ENCODE peak calls at places on chromosomes 11 and 22, in six cellular contexts. D is iPS DF 6.9; P is CD4-positive, CD25-positive, alpha-beta regulatory T cell; J is IMR-90; T is fibroblast of lung; R is CD4-positive, alpha-beta memory T cell. F is an unnamed sample. For H3K27me3, the result is how much of the 10 kb centered on the place peaks cover.

GRCh38 chr11:85755285-85755684 is 55.7 kb downstream of the SYTL2 start:
- DNase-seq in D (no peak), P (no peak), J (no peak), T (no peak), R (no peak), F (no peak)

GRCh38 chr22:49436056-49436455 is 391.6 kb downstream of the BRD1 start:
- DNase-seq in D (no peak), P (no peak), J (no peak), T (no peak), R (no peak), F (no peak)

GRCh38 chr11:32307449-32307848 is 127.9 kb downstream of the WT1 start:
- DNase-seq in D (no peak), P (no peak), J (no peak), T (no peak), R (no peak), F (no peak)

GRCh38 chr22:40006641-40007040 is 11.9 kb downstream of the FAM83F start:
- DNase-seq in D (no peak), P (no peak), J (no peak), T (no peak), R (no peak), F (no peak)

GRCh38 chr22:19622061-19622441 is 92.3 kb upstream of the SEPTIN5 start:
- DNase-seq in D (no peak), P (no peak), J (no peak), T (no peak), R (no peak), F (no peak)

GRCh38 chr11:108498046-108498815 is at the start of gene POGLUT3:
- DNase-seq in D (no peak), P (peak), J (peak), T (peak), R (peak), F (peak)

GRCh38 chr11:118438314-118438931 is 2.1 kb downstream of the KMT2A start:
- DNase-seq in D (no peak), P (peak), J (peak), T (peak), R (peak), F (peak)

GRCh38 chr22:40345271-40345670 is 1.0 kb upstream of the ADSL start:
- DNase-seq in D (no peak), P (no peak), J (peak), T (no peak), R (no peak), F (peak)

GRCh38 chr11:119788911-119789560 is 60.0 kb upstream of the NECTIN1 start:
- DNase-seq in D (no peak), P (no peak), J (no peak), T (no peak), R (no peak), F (no peak)

GRCh38 chr22:35353318-35353717 is 27.6 kb upstream of the HMOX1 start:
- DNase-seq in D (no peak), P (no peak), J (no peak), T (no peak), R (no peak), F (no peak)

GRCh38 chr22:20298803-20299735 is 20.8 kb downstream of the DGCR6L start:
- DNase-seq in D (peak), P (peak), J (peak), T (peak), R (peak), F (peak)

GRCh38 chr11:11396290-11397042 is 43.4 kb upstream of the CSNK2A3 start:
- DNase-seq in D (no peak), P (no peak), J (peak), T (peak), R (no peak), F (peak)

GRCh38 chr11:69447786-69448185 is 33.7 kb upstream of the LINC01488 start:
- DNase-seq in D (no peak), P (no peak), J (no peak), T (no peak), R (no peak), F (no peak)

GRCh38 chr11:34219279-34219678 is 113.8 kb downstream of the NAT10 start:
- DNase-seq in D (no peak), P (no peak), J (no peak), T (no peak), R (no peak), F (no peak)

GRCh38 chr11:131686836-131687235 is 316.4 kb downstream of the NTM start:
- DNase-seq in D (no peak), P (no peak), J (no peak), T (no peak), R (no peak), F (no peak)

GRCh38 chr11:133104014-133104753 is 428.1 kb downstream of the OPCML start:
- DNase-seq in D (no peak), P (no peak), J (no peak), T (no peak), R (no peak), F (no peak)
- H3K27me3 ChIP-seq in D (under half), P (under half), J (under half), T (under half), R (under half), F (under half)

GRCh38 chr11:64223001-64223651 is 2.9 kb downstream of the TRPT1 start:
- DNase-seq in D (no peak), P (no peak), J (no peak), T (no peak), R (no peak), F (peak)
- H3K27ac ChIP-seq in D (no peak), P (no peak), J (no peak), T (no peak), R (no peak), F (peak)

GRCh38 chr11:368414-369335 is 624 bp upstream of the B4GALNT4 start:
- DNase-seq in D (no peak), P (no peak), J (peak), T (no peak), R (peak), F (no peak)
- H3K4me3 ChIP-seq in D (peak), P (no peak), J (peak), T (no peak), R (no peak), F (peak)

GRCh38 chr11:123645576-123645975 is 8.8 kb downstream of the SCN3B start:
- DNase-seq in D (no peak), P (no peak), J (no peak), T (no peak), R (no peak), F (no peak)

GRCh38 chr11:123640677-123641494 is 13.5 kb downstream of the SCN3B start:
- DNase-seq in D (peak), P (peak), J (peak), T (peak), R (peak), F (peak)

GRCh38 chr11:123642435-123642834 is 12.0 kb downstream of the SCN3B start:
- DNase-seq in D (no peak), P (no peak), J (no peak), T (no peak), R (no peak), F (no peak)

GRCh38 chr11:123641495-123641840 is 13.0 kb downstream of the SCN3B start:
- DNase-seq in D (no peak), P (no peak), J (no peak), T (no peak), R (no peak), F (no peak)

GRCh38 chr11:123640029-123640428 is 14.4 kb downstream of the SCN3B start:
- DNase-seq in D (no peak), P (no peak), J (no peak), T (no peak), R (no peak), F (no peak)
- H3K27me3 ChIP-seq in D (under half), P (under half), J (under half), T (under half), R (under half), F (under half)

GRCh38 chr11:63639195-63639832 is 25.1 kb upstream of the PLAAT3 start:
- DNase-seq in D (no peak), P (no peak), J (peak), T (peak), R (peak), F (no peak)
- H3K27ac ChIP-seq in D (no peak), P (no peak), J (no peak), T (no peak), R (no peak), F (no peak)

GRCh38 chr11:71992331-71992730 is 6.4 kb upstream of the IL18BP start:
- DNase-seq in D (no peak), P (no peak), J (no peak), T (no peak), R (no peak), F (no peak)
- H3K4me3 ChIP-seq in D (no peak), P (no peak), J (no peak), T (no peak), R (no peak), F (no peak)

GRCh38 chr11:111308140-111308539 is 9.8 kb downstream of the POU2AF3 start:
- DNase-seq in D (no peak), P (no peak), J (peak), T (peak), R (no peak), F (peak)

GRCh38 chr11:111306321-111306720 is 8.0 kb downstream of the POU2AF3 start:
- DNase-seq in D (no peak), P (no peak), J (no peak), T (no peak), R (no peak), F (no peak)

GRCh38 chr11:111307472-111308108 is 9.2 kb downstream of the POU2AF3 start:
- DNase-seq in D (no peak), P (no peak), J (no peak), T (no peak), R (no peak), F (no peak)

GRCh38 chr11:111305403-111305802 is 7.1 kb downstream of the POU2AF3 start:
- DNase-seq in D (no peak), P (no peak), J (no peak), T (no peak), R (no peak), F (no peak)

GRCh38 chr11:111305871-111306270 is 7.5 kb downstream of the POU2AF3 start:
- DNase-seq in D (no peak), P (no peak), J (no peak), T (no peak), R (no peak), F (no peak)
- H3K27me3 ChIP-seq in D (under half), P (under half), J (half or more), T (under half), R (under half), F (under half)

DNA sequence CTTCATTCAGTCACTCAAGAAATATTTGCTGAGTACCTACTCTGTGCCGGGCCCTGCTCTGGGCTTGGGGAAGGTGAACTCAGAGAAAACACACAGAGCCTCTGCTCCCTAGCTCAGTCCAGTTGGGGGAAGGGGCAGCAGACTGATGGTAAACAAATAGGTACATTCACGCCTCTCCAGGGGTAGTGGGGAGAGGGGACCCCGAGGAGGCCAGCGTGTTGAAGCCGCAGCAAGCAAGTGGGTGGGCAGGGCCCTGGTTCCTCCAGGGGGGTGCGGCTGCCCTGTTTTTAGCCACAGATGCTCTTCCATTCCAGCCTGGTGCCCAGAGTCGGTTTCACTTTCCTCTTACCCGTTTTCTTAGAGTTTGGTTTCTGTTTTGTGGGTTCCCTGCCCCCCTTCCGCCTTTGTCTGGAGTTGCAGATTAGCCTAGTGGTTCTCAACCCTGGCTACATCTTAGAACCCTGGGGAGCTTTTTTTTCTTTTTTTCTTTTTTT is 8.7 kb downstream of the DRAP1 start:
- DNase-seq in D (no peak), P (peak), J (no peak), T (peak), R (peak), F (no peak)
- H3K27ac ChIP-seq in D (no peak), P (peak), J (no peak), T (no peak), R (peak), F (no peak)

F was measured in psoas muscle.